ENCODE peak calls at places on chromosomes 7 and 10, in seven cellular contexts. One of them, this sample, is unnamed.

GRCh38 chr10:101067356-101068083 is 5.7 kb downstream of the KAZALD1 start:
- DNase-seq in WTC11: peak; percentile 89
- DNase-seq in H9: peak; percentile 88
- DNase-seq in GM06990: peak; percentile 73
- DNase-seq in Peyer's patch: peak; percentile 92
- DNase-seq in adrenal gland: peak; percentile 82
- DNase-seq in RWPE2: no peak
- DNase-seq in this sample: peak; percentile 81

GRCh38 chr7:87598234-87599009 is 2.3 kb downstream of the ABCB1 start:
- DNase-seq in WTC11: no peak
- DNase-seq in H9: no peak
- DNase-seq in GM06990: no peak
- DNase-seq in Peyer's patch: no peak
- DNase-seq in adrenal gland: no peak
- DNase-seq in RWPE2: no peak
- DNase-seq in this sample: no peak

GRCh38 chr10:3887885-3888476 is 103.0 kb upstream of the KLF6 start:
- DNase-seq in WTC11: peak; percentile 37
- DNase-seq in H9: peak; percentile 64
- DNase-seq in GM06990: no peak
- DNase-seq in Peyer's patch: peak; percentile 79
- DNase-seq in adrenal gland: peak; percentile 81
- DNase-seq in RWPE2: peak; percentile 77
- DNase-seq in this sample: no peak

GRCh38 chr10:45420453-45421192 is 46.6 kb downstream of the ALOX5 start:
- DNase-seq in WTC11: no peak
- DNase-seq in H9: no peak
- DNase-seq in GM06990: peak; percentile 74
- DNase-seq in Peyer's patch: peak; percentile 89
- DNase-seq in adrenal gland: peak; percentile 79
- DNase-seq in RWPE2: no peak
- DNase-seq in this sample: no peak

GRCh38 chr10:45421231-45422097 is 47.4 kb downstream of the ALOX5 start:
- DNase-seq in WTC11: no peak
- DNase-seq in H9: no peak
- DNase-seq in GM06990: peak; percentile 46
- DNase-seq in Peyer's patch: no peak
- DNase-seq in adrenal gland: no peak
- DNase-seq in RWPE2: no peak
- DNase-seq in this sample: no peak

GRCh38 chr10:31353574-31353973 is 34.6 kb downstream of the ZEB1 start:
- DNase-seq in WTC11: no peak
- DNase-seq in H9: no peak
- DNase-seq in GM06990: peak; percentile 65
- DNase-seq in Peyer's patch: no peak
- DNase-seq in adrenal gland: no peak
- DNase-seq in RWPE2: no peak
- DNase-seq in this sample: no peak

GRCh38 chr7:42193457-42194111 is 43.4 kb downstream of the GLI3 start:
- DNase-seq in WTC11: no peak
- DNase-seq in H9: no peak
- DNase-seq in GM06990: no peak
- DNase-seq in Peyer's patch: no peak
- DNase-seq in adrenal gland: no peak
- DNase-seq in RWPE2: no peak
- DNase-seq in this sample: no peak

GRCh38 chr10:58393317-58393716 is 8.1 kb downstream of the TFAM start:
- DNase-seq in WTC11: no peak
- DNase-seq in H9: no peak
- DNase-seq in GM06990: no peak
- DNase-seq in Peyer's patch: no peak
- DNase-seq in adrenal gland: no peak
- DNase-seq in RWPE2: no peak
- DNase-seq in this sample: no peak

GRCh38 chr7:157299613-157300405 is 37.0 kb upstream of the DNAJB6 start:
- DNase-seq in WTC11: peak; percentile 32
- DNase-seq in H9: no peak
- DNase-seq in GM06990: no peak
- DNase-seq in Peyer's patch: no peak
- DNase-seq in adrenal gland: no peak
- DNase-seq in RWPE2: peak; percentile 88
- DNase-seq in this sample: no peak

GRCh38 chr7:117124585-117125220 is 171.4 kb downstream of the ST7 start:
- DNase-seq in WTC11: no peak
- DNase-seq in H9: no peak
- DNase-seq in GM06990: peak; percentile 57
- DNase-seq in Peyer's patch: peak; percentile 91
- DNase-seq in adrenal gland: peak; percentile 97
- DNase-seq in RWPE2: peak; percentile 86
- DNase-seq in this sample: peak; percentile 32

GRCh38 chr10:116183733-116184447 is 89.1 kb downstream of the GFRA1 start:
- DNase-seq in WTC11: peak; percentile 21
- DNase-seq in H9: peak; percentile 49
- DNase-seq in GM06990: no peak
- DNase-seq in Peyer's patch: no peak
- DNase-seq in adrenal gland: peak; percentile 76
- DNase-seq in RWPE2: no peak
- DNase-seq in this sample: no peak

GRCh38 chr10:62850646-62851045 is 34.5 kb upstream of the EGR2 start:
- DNase-seq in WTC11: no peak
- DNase-seq in H9: no peak
- DNase-seq in GM06990: peak; percentile 36
- DNase-seq in Peyer's patch: no peak
- DNase-seq in adrenal gland: no peak
- DNase-seq in RWPE2: no peak
- DNase-seq in this sample: no peak

GRCh38 chr10:62853710-62854109 is 37.5 kb upstream of the EGR2 start:
- DNase-seq in WTC11: no peak
- DNase-seq in H9: no peak
- DNase-seq in GM06990: peak; percentile 27
- DNase-seq in Peyer's patch: no peak
- DNase-seq in adrenal gland: no peak
- DNase-seq in RWPE2: no peak
- DNase-seq in this sample: no peak

GRCh38 chr10:62852961-62853702 is 37.0 kb upstream of the EGR2 start:
- DNase-seq in WTC11: no peak
- DNase-seq in H9: no peak
- DNase-seq in GM06990: peak; percentile 41
- DNase-seq in Peyer's patch: peak; percentile 52
- DNase-seq in adrenal gland: no peak
- DNase-seq in RWPE2: no peak
- DNase-seq in this sample: no peak

GRCh38 chr10:62847433-62847832 is 31.3 kb upstream of the EGR2 start:
- DNase-seq in WTC11: no peak
- DNase-seq in H9: no peak
- DNase-seq in GM06990: no peak
- DNase-seq in Peyer's patch: no peak
- DNase-seq in adrenal gland: no peak
- DNase-seq in RWPE2: no peak
- DNase-seq in this sample: no peak

DNA sequence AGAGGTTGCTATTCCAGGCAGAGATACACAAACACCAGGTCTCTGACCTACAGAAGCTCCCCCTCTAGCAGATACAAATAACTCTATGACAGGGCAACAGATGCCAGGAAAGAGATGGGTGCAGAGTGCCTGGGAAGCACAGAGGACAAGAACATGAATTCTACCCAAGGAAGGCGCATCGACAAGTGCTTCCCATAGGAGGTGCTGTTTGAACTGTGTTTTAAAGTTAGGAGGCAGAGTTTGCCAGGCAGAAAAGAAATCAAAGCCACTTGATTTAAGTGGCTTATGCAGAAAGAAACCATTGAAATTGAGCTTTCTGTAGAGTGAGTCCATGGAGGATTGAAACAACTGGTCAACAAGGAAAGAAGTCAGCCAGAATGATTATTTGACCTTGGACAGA is 35.3 kb upstream of the EGR2 start:
- DNase-seq in WTC11: peak; percentile 56
- DNase-seq in H9: peak; percentile 52
- DNase-seq in GM06990: no peak
- DNase-seq in Peyer's patch: no peak
- DNase-seq in adrenal gland: no peak
- DNase-seq in RWPE2: no peak
- DNase-seq in this sample: no peak
- TF ChIP-seq CTCF in WTC11: peak; percentile 47
- TF ChIP-seq CTCF in H9: peak; percentile 75
- TF ChIP-seq CTCF in GM06990: peak; percentile 54
- TF ChIP-seq CTCF in Peyer's patch: no peak
- TF ChIP-seq CTCF in adrenal gland: no peak
- TF ChIP-seq CTCF in RWPE2: no peak
- TF ChIP-seq CTCF in this sample: peak; percentile 24

DNA sequence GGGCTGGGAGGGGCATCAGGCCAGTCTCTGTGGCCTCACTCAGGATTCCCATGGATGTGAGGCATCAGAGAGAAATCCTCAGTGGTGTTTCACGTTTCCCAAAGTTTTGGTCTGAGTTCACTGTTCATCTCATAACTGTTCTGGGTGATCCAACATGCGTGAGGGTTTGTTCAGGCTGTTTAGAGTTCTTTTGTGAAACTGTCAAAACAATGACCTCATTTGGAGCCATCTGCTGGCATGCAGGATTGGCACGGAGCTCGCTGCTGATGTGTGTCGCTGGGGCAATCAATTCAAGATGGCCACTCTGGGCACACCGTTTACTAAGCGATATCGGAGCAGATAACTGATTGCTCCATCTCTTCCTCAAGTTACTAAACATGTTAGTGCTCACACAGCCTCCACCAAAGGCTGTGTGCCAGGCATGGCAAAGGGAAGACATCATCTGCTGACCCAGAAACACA is 365.6 kb downstream of the WDR11 start:
- DNase-seq in WTC11: no peak
- DNase-seq in H9: no peak
- DNase-seq in GM06990: no peak
- DNase-seq in Peyer's patch: peak; percentile 50
- DNase-seq in adrenal gland: peak; percentile 16
- DNase-seq in RWPE2: no peak
- DNase-seq in this sample: no peak
- TF ChIP-seq CTCF in WTC11: no peak
- TF ChIP-seq CTCF in H9: no peak
- TF ChIP-seq CTCF in GM06990: no peak
- TF ChIP-seq CTCF in Peyer's patch: no peak
- TF ChIP-seq CTCF in adrenal gland: no peak
- TF ChIP-seq CTCF in RWPE2: no peak
- TF ChIP-seq CTCF in this sample: no peak

GRCh38 chr7:151028131-151028947 is at the start of gene ABCB8:
- DNase-seq in WTC11: peak; percentile 99
- DNase-seq in H9: peak; percentile 99
- DNase-seq in GM06990: peak; percentile 98
- DNase-seq in Peyer's patch: peak; percentile 100
- DNase-seq in adrenal gland: peak; percentile 99
- DNase-seq in RWPE2: peak; percentile 98
- DNase-seq in this sample: peak; percentile 95
- TF ChIP-seq CTCF in WTC11: no peak
- TF ChIP-seq CTCF in H9: peak; percentile 49
- TF ChIP-seq CTCF in GM06990: peak; percentile 48
- TF ChIP-seq CTCF in Peyer's patch: peak; percentile 36
- TF ChIP-seq CTCF in adrenal gland: no peak
- TF ChIP-seq CTCF in RWPE2: peak; percentile 57
- TF ChIP-seq CTCF in this sample: no peak

DNA sequence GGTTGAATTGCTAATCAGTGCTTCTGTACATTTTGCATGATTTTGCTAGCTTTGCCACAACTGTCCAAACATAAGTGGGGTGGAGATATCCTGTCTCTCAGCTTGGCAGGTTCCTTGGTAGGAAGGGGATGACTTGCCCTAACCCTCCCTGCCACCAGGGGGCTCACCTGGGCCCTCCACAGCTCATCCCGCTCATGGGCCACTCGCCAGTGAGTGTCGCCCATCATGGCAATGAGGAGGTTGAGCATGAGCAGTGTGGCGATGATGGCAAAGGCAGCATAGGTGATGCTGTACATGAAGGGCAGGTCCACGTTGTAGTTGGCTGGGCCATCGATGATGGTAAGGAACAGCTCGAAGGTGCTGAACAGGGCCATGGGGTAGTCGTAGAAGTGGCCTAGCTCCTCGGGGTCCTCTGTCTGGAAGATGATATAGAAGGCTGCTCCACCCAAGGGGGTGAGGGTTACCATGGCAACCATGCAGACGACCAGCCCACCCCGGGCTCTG is 12.2 kb downstream of the TRPV6 start:
- DNase-seq in WTC11: peak; percentile 69
- DNase-seq in H9: peak; percentile 70
- DNase-seq in GM06990: no peak
- DNase-seq in Peyer's patch: peak; percentile 50
- DNase-seq in adrenal gland: no peak
- DNase-seq in RWPE2: no peak
- DNase-seq in this sample: no peak
- TF ChIP-seq CTCF in WTC11: peak; percentile 90
- TF ChIP-seq CTCF in H9: peak; percentile 85
- TF ChIP-seq CTCF in GM06990: peak; percentile 91
- TF ChIP-seq CTCF in Peyer's patch: no peak
- TF ChIP-seq CTCF in adrenal gland: no peak
- TF ChIP-seq CTCF in RWPE2: peak; percentile 32
- TF ChIP-seq CTCF in this sample: peak; percentile 53

GRCh38 chr10:60846173-60846572 is 67.9 kb downstream of the CDK1 start:
- DNase-seq in WTC11: no peak
- DNase-seq in H9: no peak
- DNase-seq in GM06990: no peak
- DNase-seq in Peyer's patch: no peak
- DNase-seq in adrenal gland: peak; percentile 14
- DNase-seq in RWPE2: no peak
- DNase-seq in this sample: no peak
- TF ChIP-seq CTCF in WTC11: no peak
- TF ChIP-seq CTCF in H9: no peak
- TF ChIP-seq CTCF in GM06990: no peak
- TF ChIP-seq CTCF in Peyer's patch: no peak
- TF ChIP-seq CTCF in adrenal gland: no peak
- TF ChIP-seq CTCF in RWPE2: no peak
- TF ChIP-seq CTCF in this sample: no peak

GRCh38 chr7:3649250-3649649 is 348.2 kb downstream of the SDK1 start:
- DNase-seq in WTC11: no peak
- DNase-seq in H9: no peak
- DNase-seq in GM06990: no peak
- DNase-seq in Peyer's patch: no peak
- DNase-seq in adrenal gland: no peak
- DNase-seq in RWPE2: no peak
- DNase-seq in this sample: no peak
- TF ChIP-seq CTCF in WTC11: no peak
- TF ChIP-seq CTCF in H9: peak; percentile 26
- TF ChIP-seq CTCF in GM06990: no peak
- TF ChIP-seq CTCF in Peyer's patch: no peak
- TF ChIP-seq CTCF in adrenal gland: no peak
- TF ChIP-seq CTCF in RWPE2: peak; percentile 43
- TF ChIP-seq CTCF in this sample: no peak

GRCh38 chr10:79314761-79315601 is 32.3 kb upstream of the PPIF start:
- DNase-seq in WTC11: no peak
- DNase-seq in H9: no peak
- DNase-seq in GM06990: no peak
- DNase-seq in Peyer's patch: no peak
- DNase-seq in adrenal gland: no peak
- DNase-seq in RWPE2: no peak
- DNase-seq in this sample: no peak

GRCh38 chr10:79318369-79318768 is 28.9 kb upstream of the PPIF start:
- DNase-seq in WTC11: no peak
- DNase-seq in H9: no peak
- DNase-seq in GM06990: no peak
- DNase-seq in Peyer's patch: no peak
- DNase-seq in adrenal gland: no peak
- DNase-seq in RWPE2: no peak
- DNase-seq in this sample: no peak

GRCh38 chr10:79315602-79315920 is 31.7 kb upstream of the PPIF start:
- DNase-seq in WTC11: no peak
- DNase-seq in H9: no peak
- DNase-seq in GM06990: no peak
- DNase-seq in Peyer's patch: no peak
- DNase-seq in adrenal gland: no peak
- DNase-seq in RWPE2: no peak
- DNase-seq in this sample: no peak

GRCh38 chr10:79319372-79319771 is 27.9 kb upstream of the PPIF start:
- DNase-seq in WTC11: no peak
- DNase-seq in H9: no peak
- DNase-seq in GM06990: no peak
- DNase-seq in Peyer's patch: no peak
- DNase-seq in adrenal gland: no peak
- DNase-seq in RWPE2: no peak
- DNase-seq in this sample: no peak

GRCh38 chr10:79316671-79317431 is 30.4 kb upstream of the PPIF start:
- DNase-seq in WTC11: no peak
- DNase-seq in H9: no peak
- DNase-seq in GM06990: peak; percentile 62
- DNase-seq in Peyer's patch: no peak
- DNase-seq in adrenal gland: no peak
- DNase-seq in RWPE2: no peak
- DNase-seq in this sample: no peak
- TF ChIP-seq CTCF in WTC11: no peak
- TF ChIP-seq CTCF in H9: no peak
- TF ChIP-seq CTCF in GM06990: peak; percentile 32
- TF ChIP-seq CTCF in Peyer's patch: no peak
- TF ChIP-seq CTCF in adrenal gland: no peak
- TF ChIP-seq CTCF in RWPE2: no peak
- TF ChIP-seq CTCF in this sample: no peak

This sample was measured in glutamatergic neuron.